ENCODE peak calls at places on chromosomes 4 and X, in seven cellular contexts. Y is putamen; I is activated naive CD4-positive, alpha-beta T cell treated with Interleukin-2 at 50 U/mL for 16 hours; C is cardiac septum; D is IMR-90; T is cardiac fibroblast; H is effector CD4-positive, alpha-beta T cell. U is an unnamed sample.

GRCh38 chrX:105313596-105313995 is 93.1 kb upstream of the TEX13A start:
- DNase-seq in C (no peak), D (no peak), T (peak), H (no peak), Y (no peak), I (no peak), U (no peak)

GRCh38 chr4:163681208-163681821 is 186.8 kb downstream of the TMA16 start:
- DNase-seq in C (no peak), T (peak), D (peak), H (peak), Y (no peak), I (no peak), U (peak)

GRCh38 chrX:42778096-42778495 is at the start of gene PPP1R2C:
- DNase-seq in I (no peak), D (no peak), Y (no peak), T (no peak), H (peak), C (no peak), U (no peak)

GRCh38 chrX:153397256-153397960 is 3.7 kb downstream of the PNMA6E start:
- DNase-seq in T (no peak), Y (no peak), D (no peak), C (peak), H (no peak), I (no peak), U (no peak)

GRCh38 chr4:112896326-112896892 is 153.0 kb upstream of the ANK2 start:
- DNase-seq in I (no peak), D (no peak), C (no peak), T (no peak), H (no peak), Y (peak), U (no peak)

GRCh38 chr4:118322831-118323502 is 29.8 kb downstream of the PRSS12 start:
- DNase-seq in T (peak), Y (no peak), D (no peak), I (no peak), H (no peak), C (no peak), U (no peak)

GRCh38 chr4:142293536-142293935 is 552.6 kb downstream of the INPP4B start:
- DNase-seq in C (no peak), T (peak), Y (no peak), I (no peak), D (peak), H (no peak), U (no peak)

GRCh38 chr4:156169011-156169410 is 215.3 kb upstream of the CTSO start:
- DNase-seq in T (peak), H (no peak), Y (peak), C (peak), I (no peak), D (peak), U (peak)

GRCh38 chrX:74117962-74118361 is 186.0 kb upstream of the ZCCHC13 start:
- DNase-seq in Y (no peak), C (no peak), D (no peak), T (no peak), I (no peak), H (no peak), U (no peak)

GRCh38 chr4:98939446-98939845 is 10.5 kb upstream of the EIF4E start:
- DNase-seq in D (no peak), T (no peak), Y (no peak), I (no peak), H (no peak), C (no peak), U (no peak)

GRCh38 chrX:131830400-131831184 is 192.5 kb upstream of the STK26 start:
- DNase-seq in T (peak), C (peak), I (peak), D (peak), H (no peak), Y (peak), U (no peak)

GRCh38 chr4:140038031-140038533 is 115.9 kb downstream of the MAML3 start:
- DNase-seq in I (no peak), T (peak), D (peak), H (no peak), Y (no peak), C (no peak), U (no peak)

GRCh38 chrX:107669276-107669675 is 41.0 kb downstream of the PRPS1 start:
- DNase-seq in H (no peak), D (no peak), T (no peak), C (no peak), Y (no peak), I (no peak), U (no peak)